ENCODE peak calls at places on chromosomes 3 and 15, in ten cellular contexts. X is small intestine; D is EL; F is activated CD8-positive, alpha-beta memory T cell treated with anti-CD3 and anti-CD28 coated beads, Interleukin-2, amount 50 U/mL, for 48 hours; Q is CD14-positive monocyte; N is HEK293T; I is naive thymus-derived CD4-positive, alpha-beta T cell; Y is WTC11; T is GM03348; G is NAMALWA. C is an unnamed sample.

GRCh38 chr3:142963266-142964149 is at the start of gene PAQR9:
- DNase-seq in D (peak), Q (no peak), I (no peak), Y (peak), F (peak), G (no peak), T (peak), X (no peak), N (peak), C (peak)

GRCh38 chr15:91311986-91312385 is 211.9 kb downstream of the SV2B start:
- DNase-seq in D (no peak), Y (no peak), X (peak), F (no peak), N (no peak), Q (no peak), T (no peak), G (no peak), I (peak), C (no peak)

GRCh38 chr3:38001456-38002081 is 11.0 kb downstream of the VILL start:
- DNase-seq in Y (peak), Q (peak), T (no peak), D (no peak), F (no peak), X (peak), I (no peak), G (peak), N (no peak), C (no peak)

GRCh38 chr3:160437083-160437455 is 12.5 kb downstream of the TRIM59 start:
- DNase-seq in Y (no peak), G (no peak), T (no peak), X (no peak), I (no peak), D (no peak), Q (no peak), F (no peak), N (no peak), C (no peak)

GRCh38 chr3:102006812-102007485 is 157.6 kb downstream of the NFKBIZ start:
- DNase-seq in Y (no peak), F (no peak), X (no peak), N (no peak), T (peak), G (no peak), D (peak), Q (no peak), I (no peak), C (no peak)

GRCh38 chr15:42444415-42445063 is 46.4 kb downstream of the ZNF106 start:
- DNase-seq in X (no peak), T (no peak), Y (peak), I (no peak), Q (no peak), G (no peak), D (peak), N (no peak), F (no peak), C (no peak)

GRCh38 chr15:32641517-32642059 is at the start of gene SCG5:
- DNase-seq in X (peak), F (no peak), Y (peak), T (no peak), Q (no peak), N (no peak), D (no peak), I (no peak), G (no peak), C (peak)

GRCh38 chr3:46065294-46065705 is 38.0 kb upstream of the XCR1 start:
- DNase-seq in I (peak), T (no peak), X (peak), Q (no peak), D (peak), G (peak), N (no peak), Y (no peak), F (peak), C (peak)

GRCh38 chr3:43766672-43767465 is 76.1 kb downstream of the ABHD5 start:
- DNase-seq in I (no peak), T (peak), G (no peak), X (no peak), Y (no peak), D (peak), F (no peak), N (no peak), Q (no peak), C (no peak)

GRCh38 chr3:159929894-159930235 is 58.8 kb upstream of the IL12A start:
- DNase-seq in T (no peak), G (no peak), D (no peak), N (no peak), I (no peak), F (no peak), Y (no peak), X (no peak), Q (no peak), C (no peak)

GRCh38 chr3:48595526-48596121 is 495 bp upstream of the COL7A1 start:
- DNase-seq in Y (peak), F (no peak), T (peak), D (peak), I (no peak), N (no peak), G (no peak), Q (peak), X (peak), C (peak)

GRCh38 chr15:74988007-74988800 is 7.2 kb upstream of the SCAMP5 start:
- DNase-seq in Q (no peak), N (peak), T (no peak), X (peak), Y (peak), I (peak), G (peak), F (peak), D (peak), C (peak)

GRCh38 chr15:41816788-41817187 is 11.1 kb upstream of the JMJD7 start:
- DNase-seq in I (no peak), D (no peak), N (no peak), T (no peak), Y (no peak), X (no peak), Q (no peak), G (no peak), F (no peak), C (no peak)

GRCh38 chr3:43413676-43414368 is 127.5 kb downstream of the SNRK start:
- DNase-seq in G (no peak), X (no peak), D (no peak), N (peak), T (no peak), Q (no peak), Y (no peak), I (no peak), F (no peak), C (peak)

GRCh38 chr15:60679256-60679655 is 200.3 kb upstream of the ICE2 start:
- DNase-seq in D (peak), Y (no peak), I (no peak), G (no peak), F (no peak), Q (no peak), N (no peak), X (no peak), T (peak), C (no peak)

GRCh38 chr3:42705039-42705767 is 2.6 kb upstream of the HHATL start:
- DNase-seq in F (peak), G (no peak), Y (no peak), N (no peak), I (no peak), Q (peak), T (no peak), X (no peak), D (no peak), C (no peak)

GRCh38 chr3:155293518-155293917 is at the start of gene STRIT1:
- DNase-seq in Q (no peak), D (no peak), G (no peak), I (no peak), T (no peak), X (no peak), Y (no peak), F (no peak), N (no peak), C (no peak)

GRCh38 chr3:101796076-101796475 is 17.1 kb downstream of the NXPE3 start:
- DNase-seq in Y (no peak), T (no peak), I (no peak), Q (no peak), F (no peak), G (no peak), D (peak), X (no peak), N (no peak), C (no peak)

GRCh38 chr3:162390891-162391290 is 894.3 kb downstream of the OTOL1 start:
- DNase-seq in N (no peak), F (no peak), D (peak), Y (no peak), G (no peak), Q (no peak), T (peak), I (no peak), X (no peak), C (no peak)

GRCh38 chr3:100096866-100097265 is 17.4 kb downstream of the FILIP1L start:
- DNase-seq in N (no peak), G (no peak), I (no peak), Q (no peak), F (no peak), X (no peak), Y (no peak), T (no peak), D (no peak), C (no peak)

GRCh38 chr15:64753419-64754185 is 21.8 kb downstream of the RBPMS2 start:
- DNase-seq in G (no peak), Q (no peak), I (no peak), D (no peak), N (no peak), T (no peak), F (no peak), X (no peak), Y (no peak), C (no peak)

GRCh38 chr3:184748219-184749135 is 36.6 kb upstream of the MAGEF1 start:
- DNase-seq in Q (peak), X (peak), I (peak), D (no peak), N (no peak), T (peak), F (no peak), G (peak), Y (peak), C (peak)

GRCh38 chr3:178393833-178394232 is 142.4 kb upstream of the KCNMB2 start:
- DNase-seq in G (no peak), X (no peak), D (peak), N (no peak), I (no peak), F (no peak), Q (no peak), Y (no peak), T (peak), C (no peak)

GRCh38 chr3:46662771-46663551 is 30.5 kb downstream of the ALS2CL start:
- DNase-seq in I (no peak), N (no peak), T (peak), D (peak), Y (no peak), G (no peak), F (peak), Q (peak), X (no peak), C (peak)

GRCh38 chr3:39639344-39640236 is 169.8 kb upstream of the MYRIP start:
- DNase-seq in D (peak), Y (no peak), X (peak), F (peak), G (no peak), N (no peak), I (no peak), Q (peak), T (peak), C (peak)

GRCh38 chr3:52062499-52062898 is 6.1 kb upstream of the DUSP7 start:
- DNase-seq in I (no peak), G (no peak), X (no peak), D (peak), Q (peak), F (no peak), Y (no peak), N (no peak), T (peak), C (no peak)

GRCh38 chr3:160126046-160126445 is 99.2 kb upstream of the C3orf80 start:
- DNase-seq in X (no peak), D (peak), T (no peak), Y (no peak), I (no peak), N (no peak), G (no peak), F (no peak), Q (no peak), C (no peak)

GRCh38 chr3:51949121-51949520 is 6.1 kb upstream of the GPR62 start:
- DNase-seq in X (no peak), Q (peak), F (no peak), N (no peak), T (no peak), I (no peak), D (no peak), Y (no peak), G (no peak), C (no peak)

GRCh38 chr15:98841419-98841970 is 166.1 kb downstream of the PGPEP1L start:
- DNase-seq in I (no peak), F (no peak), T (no peak), N (no peak), Q (no peak), D (no peak), Y (no peak), G (no peak), X (no peak), C (no peak)

GRCh38 chr15:74337146-74337545 is 30.3 kb downstream of the CYP11A1 start:
- DNase-seq in T (no peak), Y (no peak), Q (no peak), G (no peak), I (no peak), F (no peak), X (no peak), N (no peak), D (no peak), C (no peak)

GRCh38 chr3:197381371-197381770 is 83.0 kb upstream of the DLG1 start:
- DNase-seq in X (no peak), D (no peak), G (no peak), Q (no peak), Y (no peak), T (no peak), I (no peak), F (no peak), N (no peak), C (no peak)

GRCh38 chr15:76338555-76339301 is 2.2 kb downstream of the ISL2 start:
- DNase-seq in N (no peak), Y (no peak), X (no peak), G (no peak), I (no peak), Q (peak), D (peak), T (no peak), F (no peak), C (no peak)

GRCh38 chr3:24401090-24401810 is 93.4 kb downstream of the THRB start:
- DNase-seq in F (no peak), Q (no peak), X (peak), G (no peak), Y (no peak), I (no peak), N (peak), D (no peak), T (no peak), C (no peak)

GRCh38 chr15:76006136-76006778 is 6.0 kb downstream of the NRG4 start:
- DNase-seq in I (no peak), N (no peak), F (no peak), G (no peak), X (no peak), T (peak), Q (peak), D (peak), Y (no peak), C (no peak)

GRCh38 chr3:192915306-192915705 is 2.4 kb downstream of the MB21D2 start:
- DNase-seq in X (peak), I (no peak), Q (no peak), Y (peak), D (peak), F (no peak), G (peak), N (peak), T (peak), C (no peak)